ENCODE peak calls at places on chromosome 1, in four cellular contexts. Q is CD4-positive, CD25-positive, alpha-beta regulatory T cell; H is aorta; K is pancreas. L is an unnamed sample.

GRCh38 chr1:78619029-78619428 is 1.2 kb upstream of the IFI44L start:
- DNase-seq in Q (no peak), H (no peak), K (no peak), L (no peak)

GRCh38 chr1:66300986-66301451 is 232.9 kb upstream of the SGIP1 start:
- DNase-seq in Q (peak; percentile 89), H (no peak), K (no peak), L (no peak)

GRCh38 chr1:32063261-32063681 is 9.5 kb upstream of the TMEM39B start:
- DNase-seq in Q (peak; percentile 53), H (no peak), K (no peak), L (peak; percentile 61)

GRCh38 chr1:48955774-48956173 is 179.1 kb upstream of the BEND5 start:
- DNase-seq in Q (no peak), H (no peak), K (no peak), L (no peak)

GRCh38 chr1:47805826-47806450 is 191.2 kb downstream of the TRABD2B start:
- DNase-seq in Q (no peak), H (no peak), K (no peak), L (no peak)

GRCh38 chr1:111234866-111235265 is 7.4 kb downstream of the CHI3L2 start:
- DNase-seq in Q (no peak), H (no peak), K (no peak), L (no peak)

GRCh38 chr1:53341961-53342707 is 14.3 kb upstream of the LRP8 start:
- DNase-seq in Q (no peak), H (peak; percentile 26), K (no peak), L (no peak)

GRCh38 chr1:42504535-42505128 is 41.5 kb downstream of the CCDC30 start:
- DNase-seq in Q (no peak), H (no peak), K (no peak), L (peak; percentile 3)

GRCh38 chr1:230577537-230577936 is 64.7 kb upstream of the COG2 start:
- DNase-seq in Q (no peak), H (no peak), K (no peak), L (no peak)

GRCh38 chr1:220776725-220777326 is 9.9 kb upstream of the MTARC1 start:
- DNase-seq in Q (peak; percentile 59), H (peak; percentile 84), K (peak; percentile 91), L (peak; percentile 21)

GRCh38 chr1:197159461-197159860 is 13.0 kb upstream of the ASPM start:
- DNase-seq in Q (no peak), H (no peak), K (no peak), L (no peak)

GRCh38 chr1:8202182-8202905 is 115.6 kb upstream of the SLC45A1 start:
- DNase-seq in Q (no peak), H (peak; percentile 89), K (no peak), L (no peak)

GRCh38 chr1:170664828-170665617 is 1.1 kb downstream of the PRRX1 start:
- DNase-seq in Q (no peak), H (peak; percentile 72), K (peak; percentile 70), L (no peak)

GRCh38 chr1:2789164-2789985 is 12.1 kb downstream of the TTC34 start:
- DNase-seq in Q (peak; percentile 4), H (no peak), K (no peak), L (no peak)

GRCh38 chr1:201217851-201218250 is 27.2 kb downstream of the IGFN1 start:
- DNase-seq in Q (no peak), H (no peak), K (no peak), L (no peak)

GRCh38 chr1:190759807-190760206 is 282.1 kb upstream of the BRINP3 start:
- DNase-seq in Q (no peak), H (no peak), K (no peak), L (no peak)

GRCh38 chr1:61084560-61084991 is 2.2 kb downstream of the NFIA start:
- DNase-seq in Q (no peak), H (no peak), K (no peak), L (no peak)

GRCh38 chr1:117093870-117094621 is 27.5 kb downstream of the TRIM45 start:
- DNase-seq in Q (peak; percentile 75), H (no peak), K (no peak), L (peak; percentile 52)

GRCh38 chr1:210882414-210883221 is 251.3 kb downstream of the KCNH1 start:
- DNase-seq in Q (no peak), H (no peak), K (no peak), L (no peak)

DNA sequence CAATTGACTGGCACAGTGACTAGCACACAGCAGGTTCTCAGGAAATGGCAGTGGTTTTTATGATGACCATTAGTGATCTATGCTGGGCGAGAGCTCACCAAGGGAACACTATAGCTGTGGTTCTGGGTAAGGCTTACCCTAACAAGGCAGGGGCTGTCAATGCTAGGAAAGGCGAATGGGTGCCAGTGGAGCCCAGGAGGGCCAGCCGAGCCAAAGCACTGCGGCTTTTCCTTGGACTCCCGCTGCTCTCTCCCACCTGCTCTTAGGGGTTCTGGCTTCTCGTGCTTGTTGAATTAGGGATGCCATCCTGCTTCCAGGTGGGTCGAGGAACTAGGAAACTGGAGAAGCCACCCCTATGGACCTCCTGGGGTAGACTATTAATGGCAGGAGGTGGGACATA is 10.0 kb upstream of the A3GALT2 start:
- DNase-seq in Q (no peak), H (no peak), K (no peak), L (no peak)
- H3K4me1 ChIP-seq in Q (no peaks in the 10 kb centered on the region), H (no peaks in the 10 kb centered on the region), K (peaks cover 31% of the 10 kb centered on the region), L (no peaks in the 10 kb centered on the region)

DNA sequence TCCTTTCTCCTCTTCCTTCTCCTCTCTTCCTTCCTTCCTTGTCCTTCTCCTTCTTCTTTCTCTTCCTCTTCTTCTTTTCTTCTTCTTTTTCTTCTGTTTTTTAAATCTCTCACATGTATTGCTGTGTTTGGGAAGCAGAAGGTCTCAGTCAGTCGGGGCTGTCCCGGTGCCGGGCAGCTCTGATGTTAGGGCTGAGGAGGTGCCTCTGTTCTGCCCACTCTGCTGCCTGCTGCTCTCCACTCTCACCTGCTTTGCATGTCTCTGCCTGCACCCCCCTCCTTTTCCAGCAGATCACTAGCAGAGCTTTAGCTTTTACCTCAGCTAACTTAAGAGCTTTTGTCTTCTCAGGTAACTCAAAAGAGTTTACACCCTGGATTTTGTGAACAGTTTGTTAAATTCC is 276.6 kb downstream of the CHRM3 start:
- DNase-seq in Q (no peak), H (no peak), K (no peak), L (no peak)
- H3K4me1 ChIP-seq in Q (no peaks in the 10 kb centered on the region), H (no peaks in the 10 kb centered on the region), K (no peaks in the 10 kb centered on the region), L (no peaks in the 10 kb centered on the region)

GRCh38 chr1:92957020-92957734 is 4.1 kb downstream of the DIPK1A start:
- DNase-seq in Q (peak; percentile 53), H (no peak), K (no peak), L (peak; percentile 75)
- H3K4me1 ChIP-seq in Q (peaks cover 79% of the 10 kb centered on the region), H (peaks cover 3% of the 10 kb centered on the region), K (peaks cover 2% of the 10 kb centered on the region), L (peaks cover 75% of the 10 kb centered on the region)

DNA sequence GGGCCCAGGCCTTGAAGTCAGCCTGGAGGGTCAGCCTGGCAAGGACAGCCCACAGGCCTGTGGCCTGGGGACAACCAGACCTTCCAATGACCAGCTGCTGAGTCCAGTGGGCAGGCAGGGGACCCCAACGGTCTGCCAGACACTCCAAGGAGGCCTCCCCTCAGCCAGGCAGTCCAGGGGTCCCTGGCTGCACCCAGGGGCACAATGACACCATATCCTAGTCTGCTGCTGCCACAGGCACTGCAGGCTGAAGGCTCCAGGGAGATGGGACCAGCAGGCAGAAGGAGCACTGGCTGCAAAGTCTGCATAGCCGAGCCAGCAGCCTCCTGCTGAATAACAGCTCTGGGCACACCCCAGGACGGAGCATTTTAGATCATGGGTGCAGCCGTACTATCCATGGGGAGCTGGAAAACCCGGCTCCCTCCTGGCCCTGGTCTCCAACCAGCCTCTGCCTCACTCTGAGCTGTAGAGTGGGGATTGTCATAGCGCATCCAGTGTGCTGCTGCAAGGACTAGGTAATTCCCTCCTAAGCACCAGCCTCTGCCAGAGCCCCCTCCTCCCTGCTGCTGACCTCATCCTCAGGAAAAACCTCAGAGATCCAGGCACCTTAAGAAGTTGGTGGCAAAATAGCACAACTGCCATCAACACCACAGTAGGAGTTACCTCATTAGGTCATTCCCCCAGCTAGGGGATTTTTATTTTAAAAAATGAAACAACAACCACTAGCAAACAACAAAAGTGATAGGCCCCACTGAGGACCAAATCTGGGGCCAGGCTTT is 4.8 kb upstream of the LAPTM5 start:
- DNase-seq in Q (no peak), H (no peak), K (peak; percentile 35), L (no peak)
- H3K4me1 ChIP-seq in Q (peaks cover 65% of the 10 kb centered on the region), H (no peaks in the 10 kb centered on the region), K (no peaks in the 10 kb centered on the region), L (peaks cover 67% of the 10 kb centered on the region)

GRCh38 chr1:176521211-176521610 is 58.2 kb downstream of the PAPPA2 start:
- DNase-seq in Q (no peak), H (no peak), K (no peak), L (no peak)

GRCh38 chr1:176517484-176517883 is 54.5 kb downstream of the PAPPA2 start:
- DNase-seq in Q (no peak), H (no peak), K (no peak), L (no peak)

DNA sequence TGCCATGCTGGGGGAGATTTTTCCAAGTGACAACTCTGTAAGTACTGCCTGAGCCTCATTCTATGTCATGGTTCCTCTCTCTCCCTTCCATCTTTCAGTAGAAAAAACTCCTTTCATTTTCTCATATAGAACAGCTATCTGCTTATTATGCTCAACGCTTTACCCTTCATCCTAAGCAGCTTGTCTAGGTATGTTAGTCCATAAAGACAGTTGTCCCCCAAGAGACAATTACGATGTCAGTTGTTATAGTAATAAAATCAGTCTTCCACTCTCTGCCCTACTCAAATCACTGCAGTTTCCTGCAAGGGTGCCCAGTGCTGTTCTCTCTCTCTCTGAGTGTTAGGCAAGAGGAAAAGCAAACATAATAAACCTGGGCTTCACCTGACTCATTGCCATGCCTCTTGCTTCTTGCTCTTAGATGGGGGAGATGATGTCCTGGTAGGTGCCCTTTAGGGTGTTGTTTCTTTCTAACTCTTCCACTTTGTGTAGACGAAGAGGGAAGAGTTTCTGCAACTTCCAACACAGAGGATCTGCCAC is 59.4 kb downstream of the PAPPA2 start:
- DNase-seq in Q (no peak), H (no peak), K (no peak), L (no peak)
- H3K4me1 ChIP-seq in Q (no peaks in the 10 kb centered on the region), H (no peaks in the 10 kb centered on the region), K (peaks cover 6% of the 10 kb centered on the region), L (no peaks in the 10 kb centered on the region)

GRCh38 chr1:40058097-40058452 is 17.5 kb downstream of the CAP1 start:
- DNase-seq in Q (no peak), H (no peak), K (no peak), L (no peak)
- H3K4me1 ChIP-seq in Q (peaks cover 94% of the 10 kb centered on the region), H (peaks cover 8% of the 10 kb centered on the region), K (peaks cover 39% of the 10 kb centered on the region), L (peaks cover 70% of the 10 kb centered on the region)

GRCh38 chr1:98991127-98992003 is 13.3 kb downstream of the PLPPR5 start:
- DNase-seq in Q (peak; percentile 47), H (no peak), K (no peak), L (peak; percentile 25)

GRCh38 chr1:98988906-98989603 is 15.6 kb downstream of the PLPPR5 start:
- DNase-seq in Q (no peak), H (no peak), K (no peak), L (no peak)

GRCh38 chr1:98992844-98993243 is 11.8 kb downstream of the PLPPR5 start:
- DNase-seq in Q (no peak), H (no peak), K (no peak), L (no peak)
- H3K4me1 ChIP-seq in Q (no peaks in the 10 kb centered on the region), H (no peaks in the 10 kb centered on the region), K (no peaks in the 10 kb centered on the region), L (no peaks in the 10 kb centered on the region)

GRCh38 chr1:228105269-228105995 is 2.3 kb upstream of the C1orf35 start:
- DNase-seq in Q (no peak), H (no peak), K (peak; percentile 81), L (no peak)
- H3K4me1 ChIP-seq in Q (peaks cover 41% of the 10 kb centered on the region), H (no peaks in the 10 kb centered on the region), K (peaks cover 18% of the 10 kb centered on the region), L (peaks cover 36% of the 10 kb centered on the region)

L was measured in OCI-LY7.